ENCODE peak calls at places on chromosomes 2 and 18, in four cellular contexts. N, A, F and L are unnamed samples.

GRCh38 chr2:157853820-157854219 is 22.3 kb downstream of the ACVR1 start:
- DNase-seq in N (no peak), A (no peak), F (no peak), L (no peak)

GRCh38 chr2:22683911-22684310 is 701.1 kb upstream of the KLHL29 start:
- DNase-seq in N (no peak), A (no peak), F (no peak), L (no peak)

GRCh38 chr2:121790276-121790956 is 35.0 kb downstream of the TSN start:
- DNase-seq in N (peak), A (no peak), F (peak), L (no peak)

GRCh38 chr2:143841935-143842334 is 678.0 kb downstream of the ZEB2 start:
- DNase-seq in N (no peak), A (no peak), F (no peak), L (no peak)

GRCh38 chr2:73985318-73986084 is 791 bp downstream of the TET3 start:
- DNase-seq in N (no peak), A (peak), F (no peak), L (peak)

GRCh38 chr2:158402665-158403064 is 53.9 kb downstream of the CCDC148 start:
- DNase-seq in N (no peak), A (no peak), F (no peak), L (no peak)

GRCh38 chr18:58507881-58508280 is 121.0 kb downstream of the ALPK2 start:
- DNase-seq in N (no peak), A (no peak), F (no peak), L (no peak)

GRCh38 chr2:33091541-33092123 is 144.9 kb downstream of the LTBP1 start:
- DNase-seq in N (no peak), A (no peak), F (no peak), L (no peak)

GRCh38 chr18:2313332-2313731 is 258.0 kb downstream of the METTL4 start:
- DNase-seq in N (no peak), A (no peak), F (no peak), L (no peak)

GRCh38 chr2:39989888-39990287 is 210.8 kb upstream of the THUMPD2 start:
- DNase-seq in N (no peak), A (no peak), F (no peak), L (no peak)

GRCh38 chr2:80393996-80394395 is 89.4 kb upstream of the LRRTM1 start:
- DNase-seq in N (no peak), A (no peak), F (no peak), L (no peak)

GRCh38 chr2:110828330-110828729 is 96.0 kb downstream of the ACOXL start:
- DNase-seq in N (no peak), A (no peak), F (no peak), L (no peak)

GRCh38 chr2:156322681-156323211 is 9.8 kb downstream of the NR4A2 start:
- DNase-seq in N (no peak), A (peak), F (no peak), L (peak)

GRCh38 chr2:237697586-237698337 is 70.4 kb downstream of the LRRFIP1 start:
- DNase-seq in N (no peak), A (no peak), F (no peak), L (peak)

GRCh38 chr2:132797551-132797950 is 127.5 kb upstream of the LYPD1 start:
- DNase-seq in N (no peak), A (no peak), F (peak), L (no peak)

GRCh38 chr2:108909917-108910515 is 79.0 kb downstream of the EDAR start:
- DNase-seq in N (no peak), A (no peak), F (no peak), L (no peak)